ENCODE peak calls at places on chromosomes 1 and 21, in five cellular contexts. O is PC-9, J is GM23338, B is A549, K is upper lobe of right lung. I is an unnamed sample.

GRCh38 chr1:168498159-168498609 is 45.6 kb downstream of the XCL2 start:
- DNase-seq in O (no peak), B (no peak), J (peak; percentile 20), K (no peak), I (no peak)

GRCh38 chr1:210944255-210944654 is 189.7 kb downstream of the KCNH1 start:
- DNase-seq in B (no peak), J (no peak), K (no peak), O (no peak), I (no peak)

GRCh38 chr1:4769516-4770280 is 115.3 kb downstream of the AJAP1 start:
- DNase-seq in O (no peak), B (no peak), K (no peak), J (no peak), I (no peak)

GRCh38 chr1:29786791-29787732 is 550.7 kb downstream of the PTPRU start:
- DNase-seq in O (no peak), B (no peak), K (no peak), J (no peak), I (no peak)

GRCh38 chr1:214352838-214353237 is 71.9 kb downstream of the SMYD2 start:
- DNase-seq in B (no peak), O (no peak), J (no peak), K (no peak), I (no peak)

GRCh38 chr1:204073837-204074273 is 940 bp downstream of the SOX13 start:
- DNase-seq in O (no peak), J (no peak), K (no peak), B (peak; percentile 36), I (no peak)

GRCh38 chr1:74280642-74281396 is 45.6 kb downstream of the TNNI3K start:
- DNase-seq in O (no peak), J (no peak), B (no peak), K (no peak), I (no peak)

GRCh38 chr1:67832737-67833594 is at the start of gene GNG12:
- DNase-seq in K (peak; percentile 86), J (peak; percentile 94), B (peak; percentile 78), O (peak; percentile 85), I (peak; percentile 77)

GRCh38 chr1:155121249-155121648 is 6.4 kb upstream of the EFNA1 start:
- DNase-seq in O (no peak), B (no peak), J (no peak), K (no peak), I (no peak)

GRCh38 chr1:159838715-159839114 is 12.0 kb downstream of the SLAMF8 start:
- DNase-seq in K (no peak), J (no peak), B (no peak), O (no peak), I (no peak)

GRCh38 chr1:224182057-224182865 is 779 bp upstream of the DEGS1 start:
- DNase-seq in O (no peak), J (no peak), K (no peak), B (no peak), I (peak; percentile 35)

GRCh38 chr1:41918450-41919043 is at the start of gene HIVEP3:
- DNase-seq in O (peak; percentile 14), B (peak; percentile 35), J (peak; percentile 67), K (no peak), I (no peak)

GRCh38 chr21:31184462-31184861 is 146.2 kb upstream of the KRTAP19-8 start:
- DNase-seq in B (no peak), J (no peak), O (no peak), K (no peak), I (no peak)

GRCh38 chr1:914253-914890 is 9.4 kb upstream of the SAMD11 start:
- DNase-seq in J (no peak), O (no peak), K (peak; percentile 25), B (no peak), I (no peak)

DNA sequence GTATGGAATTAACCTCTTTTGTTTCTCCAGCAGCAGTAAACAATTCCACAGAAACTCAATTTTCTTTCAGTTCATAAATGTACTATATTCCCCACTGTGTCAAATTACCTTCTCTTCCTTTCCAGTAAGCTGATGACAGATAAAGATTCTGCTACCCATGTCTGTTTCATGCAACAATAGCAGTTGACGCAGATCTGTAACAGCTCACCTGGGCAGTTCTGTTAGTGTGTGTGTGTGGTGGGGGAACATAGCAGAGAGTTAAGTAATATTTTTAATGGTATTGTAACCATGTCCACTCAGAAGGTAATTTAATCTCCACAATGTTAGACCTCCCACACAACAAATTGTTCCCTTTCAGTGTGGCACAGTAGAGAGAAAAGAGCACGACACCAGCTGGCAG is 225.0 kb downstream of the NTNG1 start:
- DNase-seq in K (no peak), B (no peak), O (no peak), J (no peak), I (no peak)
- H3K27ac ChIP-seq in K (no peak overlapping the region), B (no peak overlapping the region), O (no peak overlapping the region), J (no peak overlapping the region), I (no peak overlapping the region)

GRCh38 chr21:44856131-44856530 is 17.4 kb downstream of the PTTG1IP start:
- DNase-seq in O (no peak), B (no peak), K (peak; percentile 49), J (no peak), I (no peak)

GRCh38 chr21:44857127-44857892 is 16.2 kb downstream of the PTTG1IP start:
- DNase-seq in O (no peak), J (no peak), K (peak; percentile 21), B (no peak), I (no peak)

GRCh38 chr21:44854664-44855446 is 18.6 kb downstream of the PTTG1IP start:
- DNase-seq in B (no peak), J (no peak), K (peak; percentile 60), O (no peak), I (no peak)

GRCh38 chr21:44854391-44854663 is 19.2 kb downstream of the PTTG1IP start:
- DNase-seq in B (no peak), O (no peak), J (no peak), K (peak; percentile 37), I (no peak)

GRCh38 chr21:44855572-44855971 is 17.9 kb downstream of the PTTG1IP start:
- DNase-seq in O (no peak), B (no peak), J (no peak), K (peak; percentile 48), I (no peak)
- H3K27ac ChIP-seq in O (no peak overlapping the region), B (no peak overlapping the region), J (no peak overlapping the region), K (no peak overlapping the region), I (no peak overlapping the region)

GRCh38 chr21:45043541-45044020 is 30.8 kb upstream of the ADARB1 start:
- DNase-seq in K (no peak), O (no peak), J (no peak), B (no peak), I (no peak)

GRCh38 chr21:45042664-45043161 is 31.7 kb upstream of the ADARB1 start:
- DNase-seq in O (no peak), B (no peak), K (no peak), J (no peak), I (no peak)

GRCh38 chr21:45041351-45041805 is 33.0 kb upstream of the ADARB1 start:
- DNase-seq in J (no peak), O (no peak), K (peak; percentile 81), B (no peak), I (peak; percentile 50)

GRCh38 chr21:45040739-45041138 is 33.6 kb upstream of the ADARB1 start:
- DNase-seq in O (no peak), K (no peak), J (no peak), B (no peak), I (no peak)

GRCh38 chr21:45041984-45042663 is 32.3 kb upstream of the ADARB1 start:
- DNase-seq in O (no peak), B (no peak), K (no peak), J (no peak), I (no peak)
- H3K27ac ChIP-seq in O (no peak overlapping the region), B (no peak overlapping the region), K (peak overlapping the region; percentile 55), J (no peak overlapping the region), I (peak overlapping the region; percentile 63)

DNA sequence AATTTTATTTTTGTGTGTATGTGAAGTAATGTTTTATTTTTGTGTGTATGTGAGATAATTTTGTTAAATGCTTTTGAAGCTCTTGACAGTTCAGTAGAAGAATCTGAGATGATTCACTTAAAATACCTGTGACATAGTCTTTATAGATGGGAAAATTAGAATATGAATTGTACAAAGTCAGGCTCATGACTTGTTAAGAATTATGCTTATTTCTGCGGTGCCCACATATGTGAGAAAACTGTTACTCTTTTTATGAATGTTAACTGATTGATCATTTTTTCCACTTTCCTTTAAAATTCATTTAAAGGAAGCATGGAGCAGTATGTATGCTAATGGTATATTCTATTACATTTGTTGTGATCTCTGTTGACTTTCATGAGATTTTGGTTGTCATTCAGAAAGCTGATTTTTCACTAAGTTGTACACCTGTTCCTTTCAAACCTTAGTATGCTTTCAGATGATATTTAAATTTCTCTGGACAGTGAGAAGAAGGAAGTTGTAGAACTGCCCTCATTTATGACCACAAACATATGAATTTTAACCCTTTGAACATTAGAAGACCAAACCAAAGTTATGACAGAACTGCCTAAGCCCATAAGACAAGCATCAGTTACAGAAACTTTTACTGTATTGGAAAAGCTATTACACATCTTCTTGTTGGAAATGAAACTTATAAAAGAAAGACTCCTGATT is 110.1 kb downstream of the POU2F1 start:
- DNase-seq in K (no peak), O (no peak), B (no peak), J (no peak), I (no peak)
- H3K27ac ChIP-seq in K (no peak overlapping the region), O (no peak overlapping the region), B (no peak overlapping the region), J (no peak overlapping the region), I (no peak overlapping the region)

GRCh38 chr1:19078503-19078902 is 122.0 kb upstream of the IFFO2 start:
- DNase-seq in K (no peak), O (no peak), J (no peak), B (no peak), I (no peak)

GRCh38 chr1:19081218-19081893 is 124.9 kb upstream of the IFFO2 start:
- DNase-seq in O (peak; percentile 19), J (no peak), K (no peak), B (peak; percentile 69), I (no peak)

GRCh38 chr1:19079541-19079940 is 123.1 kb upstream of the IFFO2 start:
- DNase-seq in B (no peak), K (no peak), O (no peak), J (no peak), I (no peak)

GRCh38 chr1:19079983-19080472 is 123.6 kb upstream of the IFFO2 start:
- DNase-seq in J (no peak), K (no peak), B (peak; percentile 51), O (no peak), I (peak; percentile 65)

DNA sequence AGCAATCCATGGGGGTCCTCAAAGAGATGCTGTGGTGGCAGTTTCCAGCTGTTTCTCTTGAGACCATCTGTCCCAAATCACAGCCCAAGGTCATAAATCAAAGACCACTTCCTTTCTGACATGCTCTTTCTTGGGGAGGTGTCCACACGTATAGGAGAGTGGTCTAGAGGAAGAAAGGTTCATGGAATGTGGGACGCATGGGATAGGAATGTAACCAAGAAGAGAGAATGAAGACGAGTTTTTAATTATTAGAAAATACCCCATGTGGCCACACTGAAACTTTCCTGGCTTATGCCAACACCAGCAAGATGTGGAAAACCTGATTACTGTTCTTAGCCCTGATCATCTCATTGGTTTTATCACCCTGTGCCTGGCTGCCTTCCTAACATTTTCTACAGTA is 124.2 kb upstream of the IFFO2 start:
- DNase-seq in K (no peak), J (no peak), B (no peak), O (no peak), I (no peak)
- H3K27ac ChIP-seq in K (peak overlapping the region; percentile 52), J (no peak overlapping the region), B (peak overlapping the region; percentile 88), O (no peak overlapping the region), I (peak overlapping the region; percentile 70)

I was measured in stomach.